ENCODE peak calls at places on chromosome 1, in seven cellular contexts. T is Right ventricle myocardium inferior, C is progenitor cell of endocrine pancreas, M is cardiac muscle cell, E is brain microvascular endothelial cell, V is epithelial cell of esophagus, Y is naive B cell. S is an unnamed sample.

GRCh38 chr1:185215911-185216310 is 58.9 kb downstream of the SWT1 start:
- DNase-seq in E (no peak), V (peak), C (no peak), M (peak), Y (no peak), T (no peak), S (no peak)

GRCh38 chr1:111290640-111291039 is at the start of gene CHIA:
- DNase-seq in C (no peak), V (no peak), M (peak), Y (no peak), T (no peak), E (no peak), S (no peak)

GRCh38 chr1:54335396-54336056 is 70.7 kb downstream of the SSBP3 start:
- DNase-seq in E (peak), M (peak), V (peak), Y (no peak), C (no peak), T (peak), S (peak)

GRCh38 chr1:238955934-238956333 is 430.4 kb upstream of the CHRM3 start:
- DNase-seq in C (no peak), Y (no peak), T (no peak), V (no peak), M (no peak), E (no peak), S (no peak)

GRCh38 chr1:241237873-241238272 is 119.1 kb downstream of the RGS7 start:
- DNase-seq in E (no peak), C (no peak), Y (no peak), V (no peak), T (no peak), M (no peak), S (no peak)

GRCh38 chr1:55071477-55071876 is 32.1 kb downstream of the PCSK9 start:
- DNase-seq in T (no peak), E (peak), Y (no peak), V (peak), M (peak), C (no peak), S (no peak)

GRCh38 chr1:204976666-204977065 is 66.3 kb upstream of the CNTN2 start:
- DNase-seq in T (no peak), V (no peak), Y (no peak), E (no peak), M (no peak), C (no peak), S (no peak)

GRCh38 chr1:215284966-215285365 is 202.4 kb downstream of the KCNK2 start:
- DNase-seq in Y (no peak), M (no peak), V (no peak), T (no peak), E (no peak), C (no peak), S (no peak)

GRCh38 chr1:12595839-12596821 is 21.9 kb downstream of the DHRS3 start:
- DNase-seq in M (peak), E (peak), Y (no peak), C (peak), V (peak), T (peak), S (peak)

S was measured in ecto neural progenitor cell.